ENCODE peak calls at places on chromosomes 1 and 21, in four cellular contexts. O, D, L and Y are unnamed samples.

GRCh38 chr21:36557316-36557715 is 77.4 kb upstream of the CLDN14 start:
- DNase-seq in D (no peak), O (no peak), L (no peak), Y (no peak)

GRCh38 chr1:111656093-111657017 is 36.8 kb downstream of the RAP1A start:
- DNase-seq in L (no peak), O (no peak), D (peak; percentile 59), Y (peak; percentile 37)

GRCh38 chr21:26185021-26185420 is 14.5 kb upstream of the APP start:
- DNase-seq in L (no peak), O (no peak), D (no peak), Y (no peak)

GRCh38 chr21:44845418-44846200 is 27.7 kb upstream of the SUMO3 start:
- DNase-seq in L (peak; percentile 77), O (peak; percentile 92), D (peak; percentile 48), Y (no peak)

GRCh38 chr1:159849972-159850371 is 12.5 kb downstream of the VSIG8 start:
- DNase-seq in D (peak; percentile 25), O (no peak), L (no peak), Y (no peak)

GRCh38 chr1:145918992-145919939 is 749 bp upstream of the PEX11B start:
- DNase-seq in D (peak; percentile 52), L (peak; percentile 66), O (peak; percentile 95), Y (no peak)

GRCh38 chr1:210330279-210330866 is 1.7 kb downstream of the HHAT start:
- DNase-seq in O (no peak), L (no peak), D (peak; percentile 41), Y (no peak)

GRCh38 chr1:1616045-1616821 is 933 bp downstream of the MIB2 start:
- DNase-seq in L (peak; percentile 53), D (no peak), O (peak; percentile 89), Y (no peak)

GRCh38 chr1:75796376-75797272 is at the start of gene MSH4:
- DNase-seq in O (peak; percentile 75), L (peak; percentile 16), D (no peak), Y (peak; percentile 15)

GRCh38 chr1:159817276-159818041 is 9.2 kb upstream of the SLAMF8 start:
- DNase-seq in L (no peak), O (no peak), D (peak; percentile 35), Y (no peak)

GRCh38 chr21:42111470-42111743 is 40.3 kb downstream of the UMODL1 start:
- DNase-seq in O (no peak), D (no peak), L (no peak), Y (no peak)

GRCh38 chr1:154405762-154406571 is 824 bp downstream of the IL6R start:
- DNase-seq in O (peak; percentile 92), L (peak; percentile 91), D (peak; percentile 38), Y (no peak)

GRCh38 chr1:72282271-72282656 is at the start of gene NEGR1:
- DNase-seq in D (peak; percentile 78), L (peak; percentile 51), O (peak; percentile 84), Y (no peak)

GRCh38 chr1:109229531-109230127 is 15.9 kb downstream of the SARS1 start:
- DNase-seq in D (no peak), O (peak; percentile 39), L (no peak), Y (no peak)

GRCh38 chr1:109931189-109931672 is 20.6 kb downstream of the CSF1 start:
- DNase-seq in L (peak; percentile 86), O (peak; percentile 85), D (peak; percentile 89), Y (no peak)

GRCh38 chr21:45291613-45292398 is 4.1 kb upstream of the POFUT2 start:
- DNase-seq in L (no peak), O (peak; percentile 75), D (no peak), Y (no peak)

GRCh38 chr1:210786546-210786945 is 347.4 kb downstream of the KCNH1 start:
- DNase-seq in D (no peak), O (no peak), L (no peak), Y (no peak)

GRCh38 chr1:229862017-229862774 is 204.8 kb upstream of the GALNT2 start:
- DNase-seq in D (peak; percentile 36), O (no peak), L (no peak), Y (no peak)

GRCh38 chr1:39882152-39882551 is 1.2 kb downstream of the TRIT1 start:
- DNase-seq in O (no peak), L (no peak), D (no peak), Y (no peak)

GRCh38 chr1:28602536-28603439 is 10.7 kb downstream of the RAB42 start:
- DNase-seq in L (no peak), D (peak; percentile 82), O (no peak), Y (peak; percentile 61)

GRCh38 chr1:73839922-73840321 is 358.1 kb downstream of the LRRIQ3 start:
- DNase-seq in D (peak; percentile 4), O (no peak), L (no peak), Y (no peak)

GRCh38 chr1:15178571-15179484 is 25.3 kb downstream of the TMEM51 start:
- DNase-seq in O (no peak), D (peak; percentile 95), L (no peak), Y (peak; percentile 88)

GRCh38 chr1:4002741-4003140 is 102.7 kb upstream of the C1orf174 start:
- DNase-seq in L (no peak), O (peak; percentile 49), D (no peak), Y (no peak)

GRCh38 chr1:167554028-167554779 is 642 bp upstream of the CREG1 start:
- DNase-seq in D (no peak), O (no peak), L (no peak), Y (no peak)

GRCh38 chr1:218383681-218384080 is 38.5 kb downstream of the TGFB2 start:
- DNase-seq in L (no peak), D (no peak), O (no peak), Y (no peak)

GRCh38 chr1:156832434-156832833 is 15.8 kb upstream of the SH2D2A start:
- DNase-seq in L (no peak), O (no peak), D (no peak), Y (no peak)

GRCh38 chr1:236147521-236148470 is 5.5 kb downstream of the GPR137B start:
- DNase-seq in O (no peak), L (no peak), D (no peak), Y (no peak)

GRCh38 chr1:27891196-27891889 is 19.0 kb downstream of the THEMIS2 start:
- DNase-seq in D (no peak), O (no peak), L (no peak), Y (no peak)

GRCh38 chr1:6614953-6615785 is 1.6 kb downstream of the PHF13 start:
- DNase-seq in L (peak; percentile 21), D (no peak), O (peak; percentile 85), Y (no peak)

GRCh38 chr21:33036430-33037162 is 10.9 kb downstream of the OLIG2 start:
- DNase-seq in D (peak; percentile 60), O (peak; percentile 88), L (no peak), Y (peak; percentile 19)

GRCh38 chr1:162709132-162709860 is 77.0 kb downstream of the DDR2 start:
- DNase-seq in D (no peak), O (no peak), L (no peak), Y (no peak)

GRCh38 chr1:37734629-37735591 is 30.0 kb downstream of the EPHA10 start:
- DNase-seq in L (no peak), D (no peak), O (no peak), Y (no peak)

GRCh38 chr21:46210378-46211136 is 18.0 kb downstream of the LSS start:
- DNase-seq in L (no peak), O (no peak), D (no peak), Y (no peak)

GRCh38 chr1:228100822-228101613 is 2.1 kb downstream of the C1orf35 start:
- DNase-seq in D (no peak), L (no peak), O (no peak), Y (no peak)

GRCh38 chr1:55213885-55214213 is 1.3 kb downstream of the USP24 start:
- DNase-seq in L (no peak), O (no peak), D (no peak), Y (no peak)

GRCh38 chr1:180386740-180387367 is 115.5 kb downstream of the ACBD6 start:
- DNase-seq in D (peak; percentile 9), L (no peak), O (no peak), Y (no peak)
- H3K4me3 ChIP-seq in D (no peak overlapping the region), L (no peak overlapping the region), O (no peak overlapping the region), Y (no peak overlapping the region)

DNA sequence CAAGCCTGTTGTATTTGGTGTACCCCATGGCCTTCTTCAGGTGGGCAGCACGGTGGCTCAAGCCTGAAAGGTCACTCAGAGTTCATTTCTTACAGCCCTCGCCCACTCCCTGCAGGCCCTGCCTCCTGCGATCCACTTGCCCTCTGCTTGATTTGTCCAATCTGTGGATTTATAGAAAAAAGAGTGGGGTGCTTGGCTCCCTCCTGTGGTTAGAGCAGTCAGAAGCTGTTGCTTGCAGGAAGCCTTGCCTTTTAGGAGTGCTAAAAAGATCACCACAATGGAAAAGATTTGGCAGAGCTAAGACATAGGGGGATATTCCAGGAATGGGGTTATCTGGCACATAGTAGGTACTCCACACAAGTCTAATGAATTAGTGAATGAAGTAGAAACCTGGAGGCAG is 108.0 kb upstream of the TRABD2B start:
- DNase-seq in O (no peak), D (no peak), L (no peak), Y (no peak)
- TF ChIP-seq CTCF in O (no peak), D (no peak), L (peak; percentile 4), Y (no peak)

DNA sequence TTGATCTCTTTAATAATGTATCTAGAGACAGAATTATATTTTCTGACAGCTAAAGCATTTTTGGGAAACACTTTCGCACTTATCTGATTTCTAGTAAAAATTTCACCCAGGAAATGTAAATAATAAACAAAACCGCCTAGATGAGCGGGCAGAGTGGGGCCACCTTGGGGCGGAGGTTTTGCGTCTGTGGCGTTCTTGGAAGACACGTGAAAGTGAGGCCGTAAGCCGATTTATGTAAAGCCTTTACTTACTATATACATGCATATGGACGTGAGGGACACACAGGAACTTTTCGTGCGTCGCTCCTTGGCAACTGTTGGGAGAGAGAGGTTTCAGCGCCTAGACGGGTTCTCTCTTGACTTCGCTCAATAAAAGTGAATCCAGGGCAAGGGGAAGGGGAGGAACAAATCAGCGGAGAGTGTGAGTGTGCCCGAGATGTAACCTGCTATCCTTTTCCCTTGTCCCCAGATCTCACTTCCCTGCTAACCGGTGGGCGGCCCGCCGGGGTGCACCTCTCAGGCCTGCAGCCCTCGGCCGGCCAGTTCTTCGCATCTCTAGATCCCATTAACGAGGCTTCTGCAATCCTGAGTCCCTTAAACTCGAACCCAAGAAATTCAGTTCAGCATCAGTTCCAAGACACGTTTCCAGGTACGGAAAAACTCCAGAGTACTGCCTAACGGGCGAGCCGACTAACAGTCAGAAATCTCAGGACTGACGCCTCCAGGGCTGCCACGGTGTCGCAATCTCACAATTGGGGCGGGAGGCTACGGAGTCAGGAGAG is 1.7 kb downstream of the HLX start:
- DNase-seq in L (peak; percentile 84), D (peak; percentile 71), O (peak; percentile 94), Y (no peak)
- H3K4me3 ChIP-seq in L (peak overlapping the region; percentile 100), D (peak overlapping the region; percentile 67), O (peak overlapping the region; percentile 71), Y (peak overlapping the region; percentile 80)

DNA sequence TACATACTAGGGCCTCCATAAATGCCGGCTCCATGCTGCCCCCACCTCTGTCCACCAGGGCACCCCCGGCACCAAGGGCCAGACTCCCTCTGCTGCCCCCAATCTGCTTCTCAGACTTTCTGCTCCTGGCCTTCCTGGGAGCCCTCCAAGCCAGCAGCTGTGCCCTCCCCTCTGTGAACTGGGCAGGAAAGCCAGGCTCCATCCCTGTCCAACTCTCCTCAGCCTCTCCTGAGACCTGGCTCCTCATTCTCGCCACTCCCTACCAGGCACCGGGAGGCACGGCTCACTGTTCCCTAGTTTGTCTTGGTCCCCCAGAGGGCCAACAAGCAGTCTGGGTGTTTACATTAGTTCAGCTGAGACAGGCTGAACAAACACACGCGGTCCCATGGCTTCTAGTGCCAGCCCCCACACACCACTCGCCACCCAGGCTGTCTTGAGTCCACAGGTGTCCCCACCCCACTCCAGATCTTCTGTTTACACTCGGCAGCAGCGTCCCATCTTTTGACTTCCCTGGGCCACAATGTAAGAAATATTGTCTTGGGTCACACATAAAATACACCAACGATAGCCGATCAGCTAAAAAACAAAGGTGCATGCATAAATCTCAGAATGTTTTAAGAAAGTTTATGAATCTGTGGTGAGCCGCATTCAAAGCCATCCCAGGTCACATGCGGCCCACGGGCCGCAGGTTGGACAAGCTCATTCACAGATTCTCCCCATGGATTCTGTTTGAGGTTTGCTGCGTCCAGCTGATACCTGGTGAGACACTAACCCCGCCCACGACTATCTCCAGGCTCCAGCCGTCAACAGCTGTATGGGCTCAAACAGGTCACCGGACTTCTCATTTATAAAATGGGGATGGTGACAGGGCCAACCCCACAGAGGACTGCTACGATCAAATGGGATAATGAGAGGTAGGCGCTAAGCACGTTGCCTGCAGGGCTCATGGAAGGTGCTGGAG is 29.5 kb upstream of the ECE1 start:
- DNase-seq in L (no peak), O (no peak), D (peak; percentile 45), Y (no peak)
- TF ChIP-seq CTCF in L (no peak), O (no peak), D (peak; percentile 11), Y (no peak)